ENCODE peak calls at places on chromosome 22, in seven cellular contexts. Z is fibroblast of the aortic adventitia, J is type B pancreatic cell, M is HepG2, E is A673, T is brain microvascular endothelial cell, W is psoas muscle. G is an unnamed sample.

GRCh38 chr22:39439170-39439569 is 17.6 kb upstream of the MGAT3 start:
- DNase-seq in Z (peak; percentile 66), J (no peak), M (peak; percentile 25), E (no peak), T (peak; percentile 85), W (no peak), G (no peak)

GRCh38 chr22:38955250-38955775 is 2.1 kb upstream of the APOBEC3A start:
- DNase-seq in Z (no peak), J (no peak), M (no peak), E (no peak), T (no peak), W (no peak), G (no peak)

GRCh38 chr22:41446057-41446501 is 522 bp downstream of the TOB2 start:
- DNase-seq in Z (peak; percentile 6), J (no peak), M (no peak), E (peak; percentile 42), T (no peak), W (peak; percentile 34), G (no peak)

GRCh38 chr22:46145361-46145851 is 4.9 kb upstream of the PPARA start:
- DNase-seq in Z (no peak), J (no peak), M (no peak), E (no peak), T (no peak), W (no peak), G (no peak)

GRCh38 chr22:49303781-49304461 is 523.8 kb downstream of the BRD1 start:
- DNase-seq in Z (no peak), J (peak; percentile 62), M (no peak), E (no peak), T (no peak), W (peak; percentile 8), G (no peak)

GRCh38 chr22:39308614-39309363 is 10.6 kb downstream of the RPL3 start:
- DNase-seq in Z (peak; percentile 95), J (no peak), M (no peak), E (peak; percentile 91), T (peak; percentile 96), W (peak; percentile 83), G (no peak)

GRCh38 chr22:49183826-49184216 is 643.9 kb downstream of the BRD1 start:
- DNase-seq in Z (no peak), J (no peak), M (no peak), E (peak; percentile 57), T (no peak), W (no peak), G (no peak)

GRCh38 chr22:32708835-32709234 is 92.7 kb upstream of the TIMP3 start:
- DNase-seq in Z (peak; percentile 44), J (no peak), M (no peak), E (no peak), T (no peak), W (peak; percentile 51), G (no peak)

GRCh38 chr22:44783581-44783980 is 31.2 kb downstream of the ARHGAP8 start:
- DNase-seq in Z (no peak), J (no peak), M (no peak), E (no peak), T (no peak), W (no peak), G (no peak)

GRCh38 chr22:46533434-46533833 is 4.0 kb downstream of the CELSR1 start:
- DNase-seq in Z (no peak), J (no peak), M (no peak), E (no peak), T (no peak), W (no peak), G (no peak)

GRCh38 chr22:39652990-39653786 is 82.6 kb downstream of the CACNA1I start:
- DNase-seq in Z (no peak), J (no peak), M (no peak), E (no peak), T (no peak), W (no peak), G (no peak)

GRCh38 chr22:24728790-24729637 is 45.5 kb downstream of the PIWIL3 start:
- DNase-seq in Z (peak; percentile 66), J (no peak), M (peak; percentile 92), E (no peak), T (peak; percentile 70), W (no peak), G (no peak)

GRCh38 chr22:43964314-43964857 is 9.1 kb downstream of the SAMM50 start:
- DNase-seq in Z (no peak), J (no peak), M (no peak), E (no peak), T (no peak), W (no peak), G (no peak)

GRCh38 chr22:47309476-47309875 is 547.0 kb downstream of the TBC1D22A start:
- DNase-seq in Z (no peak), J (no peak), M (no peak), E (no peak), T (no peak), W (no peak), G (no peak)

GRCh38 chr22:25702046-25702445 is 39.9 kb upstream of the MYO18B start:
- DNase-seq in Z (peak; percentile 55), J (no peak), M (peak; percentile 18), E (peak; percentile 37), T (no peak), W (no peak), G (peak; percentile 45)

GRCh38 chr22:36365020-36365411 is 22.8 kb downstream of the MYH9 start:
- DNase-seq in Z (peak; percentile 95), J (no peak), M (no peak), E (peak; percentile 80), T (peak; percentile 92), W (peak; percentile 67), G (peak; percentile 80)

GRCh38 chr22:43928418-43929307 is 5.1 kb downstream of the PNPLA3 start:
- DNase-seq in Z (no peak), J (no peak), M (no peak), E (no peak), T (no peak), W (no peak), G (no peak)

GRCh38 chr22:44329179-44329796 is 16.5 kb upstream of the SHISAL1 start:
- DNase-seq in Z (no peak), J (no peak), M (no peak), E (peak; percentile 35), T (no peak), W (no peak), G (peak; percentile 75)

GRCh38 chr22:18042685-18043084 is 18.3 kb upstream of the MICAL3 start:
- DNase-seq in Z (no peak), J (no peak), M (no peak), E (no peak), T (no peak), W (no peak), G (no peak)

GRCh38 chr22:47604563-47604962 is 842.1 kb downstream of the TBC1D22A start:
- DNase-seq in Z (no peak), J (peak; percentile 18), M (no peak), E (no peak), T (no peak), W (no peak), G (no peak)

GRCh38 chr22:30219668-30220278 is 26.8 kb downstream of the LIF start:
- DNase-seq in Z (no peak), J (no peak), M (no peak), E (no peak), T (no peak), W (no peak), G (no peak)

GRCh38 chr22:30220338-30221009 is 26.1 kb downstream of the LIF start:
- DNase-seq in Z (no peak), J (no peak), M (no peak), E (no peak), T (no peak), W (no peak), G (no peak)

GRCh38 chr22:30217698-30218565 is 28.6 kb downstream of the LIF start:
- DNase-seq in Z (peak; percentile 78), J (no peak), M (no peak), E (no peak), T (no peak), W (no peak), G (no peak)

GRCh38 chr22:30221121-30221992 is 25.2 kb downstream of the LIF start:
- DNase-seq in Z (no peak), J (no peak), M (no peak), E (no peak), T (no peak), W (no peak), G (peak; percentile 64)

GRCh38 chr22:30219049-30219448 is 27.5 kb downstream of the LIF start:
- DNase-seq in Z (no peak), J (no peak), M (no peak), E (no peak), T (no peak), W (no peak), G (no peak)
- TF ChIP-seq CTCF in Z (peak; percentile 31), J (peak; percentile 30), M (no peak), E (no peak), T (peak; percentile 55), W (no peak), G (no peak)

GRCh38 chr22:27041745-27042144 is 384.4 kb downstream of the MIAT start:
- DNase-seq in Z (no peak), J (no peak), M (no peak), E (no peak), T (no peak), W (no peak), G (no peak)
- TF ChIP-seq CTCF in Z (no peak), J (no peak), M (no peak), E (no peak), T (no peak), W (no peak), G (no peak)

DNA sequence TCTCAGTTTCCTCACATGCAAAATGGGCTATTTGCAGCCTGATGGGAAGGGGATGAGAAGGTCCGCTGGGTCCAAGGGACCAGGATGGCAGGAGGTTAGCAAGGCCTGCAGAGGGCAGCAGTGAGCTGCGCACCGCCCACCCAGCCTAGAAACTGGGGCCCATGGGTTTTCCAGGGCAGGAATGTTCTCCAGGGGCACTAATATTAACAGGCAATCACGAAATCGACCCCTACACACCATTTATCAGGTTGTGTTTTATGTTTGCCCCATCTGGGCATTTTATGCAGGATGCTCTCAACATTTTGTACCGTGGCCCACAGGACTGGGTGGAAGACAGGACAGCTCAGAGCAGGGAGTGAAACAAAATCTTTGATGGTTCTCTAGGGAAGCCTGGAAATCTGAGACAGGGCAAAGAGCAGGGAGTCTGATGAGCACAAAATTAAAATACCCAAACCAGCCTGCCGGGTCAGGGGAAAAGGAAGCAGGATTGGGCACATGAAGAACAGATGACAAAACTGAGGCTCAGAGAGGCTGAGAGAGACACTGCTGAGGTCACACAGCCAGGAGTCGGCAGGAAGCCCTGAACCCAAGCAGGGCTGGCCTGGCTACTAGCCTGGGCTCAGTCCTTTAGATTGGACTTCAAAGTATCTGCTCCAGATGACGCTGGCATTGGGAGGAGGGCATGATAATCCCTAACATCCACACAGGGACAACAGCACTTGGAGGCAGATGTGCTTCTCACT is 1.6 kb upstream of the BCR start:
- DNase-seq in Z (peak; percentile 66), J (peak; percentile 82), M (no peak), E (peak; percentile 79), T (peak; percentile 40), W (peak; percentile 60), G (peak; percentile 79)
- TF ChIP-seq CTCF in Z (peak; percentile 99), J (peak; percentile 98), M (peak; percentile 97), E (peak; percentile 96), T (peak; percentile 99), W (peak; percentile 97), G (peak; percentile 93)

DNA sequence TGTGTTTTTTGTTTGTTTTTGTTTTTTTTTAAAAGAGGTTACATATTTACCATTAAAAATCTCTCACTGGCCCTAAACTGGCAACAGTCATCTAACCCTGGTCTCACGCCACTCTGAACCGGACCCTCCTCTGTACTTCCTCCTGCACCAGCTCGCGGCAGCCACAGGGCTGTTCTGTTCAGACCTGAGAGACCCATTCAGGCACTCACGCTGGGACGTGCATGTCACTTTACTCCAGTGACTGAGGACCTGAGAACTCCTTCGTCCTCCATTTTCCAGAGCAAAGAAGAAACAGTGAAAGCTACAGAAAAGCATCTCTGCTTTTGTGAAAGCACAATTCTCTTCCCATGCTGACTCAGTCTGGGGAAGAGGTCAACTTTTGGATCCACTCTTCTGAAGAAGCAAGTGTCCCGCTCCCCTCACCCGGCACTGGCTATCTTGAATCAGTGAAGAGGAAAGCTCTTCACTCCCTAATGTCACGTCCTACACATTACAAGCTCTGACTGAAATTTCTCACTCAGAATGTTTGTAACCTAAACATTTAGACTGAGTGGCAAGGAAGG is 24.6 kb downstream of the PISD start:
- DNase-seq in Z (no peak), J (no peak), M (no peak), E (no peak), T (no peak), W (no peak), G (peak; percentile 73)
- TF ChIP-seq CTCF in Z (no peak), J (peak; percentile 45), M (no peak), E (no peak), T (no peak), W (no peak), G (no peak)

G was measured in GM13976.